ENCODE peak calls at places on chromosomes 6 and 20, in nine cellular contexts. B is fibroblast of pulmonary artery; Q is colonic mucosa; V is CD8-positive, alpha-beta T cell; Z is stomach; F is fibroblast of mammary gland; T is lung; Y is AG04450; U is heart left ventricle. M is an unnamed sample.

GRCh38 chr6:79570129-79570801 is 33.0 kb upstream of the LCA5 start:
- DNase-seq in U (no peak), B (peak), Y (no peak), F (peak), Z (peak), T (peak), V (no peak), Q (peak), M (peak)

GRCh38 chr6:113102761-113103160 is 754.4 kb upstream of the MARCKS start:
- DNase-seq in F (peak), Z (no peak), Q (no peak), B (peak), V (no peak), Y (no peak), U (no peak), T (no peak), M (no peak)

GRCh38 chr20:37986873-37987601 is 46.2 kb downstream of the TTI1 start:
- DNase-seq in F (peak), Z (peak), T (peak), V (no peak), B (peak), Q (no peak), U (peak), Y (peak), M (no peak)

GRCh38 chr6:52534966-52535390 is 41.9 kb downstream of the TRAM2 start:
- DNase-seq in U (no peak), B (no peak), Y (no peak), Q (no peak), Z (no peak), F (no peak), V (no peak), T (no peak), M (no peak)

GRCh38 chr6:146785001-146785585 is 186.3 kb downstream of the ADGB start:
- DNase-seq in Y (peak), T (no peak), B (peak), U (no peak), F (peak), Z (no peak), Q (peak), V (no peak), M (no peak)

GRCh38 chr6:47161176-47161687 is 119.1 kb upstream of the ADGRF1 start:
- DNase-seq in U (no peak), Z (no peak), T (no peak), F (peak), B (peak), V (no peak), Q (peak), Y (no peak), M (peak)

GRCh38 chr20:4937422-4938319 is 63.6 kb downstream of the SLC23A2 start:
- DNase-seq in Y (no peak), B (no peak), Z (peak), F (no peak), Q (no peak), U (no peak), T (no peak), V (no peak), M (no peak)

GRCh38 chr6:53983301-53983700 is 127.9 kb upstream of the MLIP start:
- DNase-seq in Z (no peak), B (no peak), Y (no peak), U (no peak), V (no peak), Q (no peak), T (no peak), F (no peak), M (no peak)

GRCh38 chr20:48616481-48616880 is 211.3 kb downstream of the PREX1 start:
- DNase-seq in V (no peak), Z (no peak), Q (no peak), B (no peak), T (no peak), Y (no peak), U (peak), F (no peak), M (no peak)

GRCh38 chr6:84515082-84515481 is 249.3 kb downstream of the TBX18 start:
- DNase-seq in B (peak), F (no peak), Z (no peak), U (no peak), Y (no peak), V (no peak), Q (no peak), T (no peak), M (no peak)

GRCh38 chr20:49344975-49345374 is 67.1 kb upstream of the ZNFX1 start:
- DNase-seq in V (no peak), T (peak), Y (peak), Q (peak), Z (no peak), F (peak), U (no peak), B (peak), M (peak)

GRCh38 chr6:142353690-142354089 is 51.9 kb downstream of the ADGRG6 start:
- DNase-seq in V (no peak), T (no peak), F (no peak), Y (no peak), Q (no peak), B (no peak), U (no peak), Z (no peak), M (no peak)

GRCh38 chr6:116543149-116543548 is 2.3 kb downstream of the TRAPPC3L start:
- DNase-seq in T (no peak), U (no peak), V (no peak), Y (no peak), Z (no peak), F (no peak), B (no peak), Q (no peak), M (no peak)

GRCh38 chr20:16145919-16146318 is 427.3 kb downstream of the KIF16B start:
- DNase-seq in T (no peak), Q (no peak), F (no peak), Z (no peak), U (no peak), Y (no peak), V (no peak), B (no peak), M (no peak)

GRCh38 chr6:170200458-170200891 is 90.4 kb downstream of the DLL1 start:
- DNase-seq in Y (no peak), T (peak), F (peak), B (peak), V (peak), Z (no peak), U (no peak), Q (peak), M (no peak)

GRCh38 chr6:1103945-1104623 is 207.8 kb upstream of the FOXQ1 start:
- DNase-seq in U (no peak), Q (no peak), Z (no peak), V (no peak), B (no peak), F (no peak), Y (no peak), T (no peak), M (no peak)

GRCh38 chr6:1096967-1097765 is 214.7 kb upstream of the FOXQ1 start:
- DNase-seq in Z (no peak), V (no peak), F (no peak), Y (no peak), T (no peak), Q (no peak), U (no peak), B (no peak), M (no peak)

GRCh38 chr6:1103027-1103426 is 208.9 kb upstream of the FOXQ1 start:
- DNase-seq in V (no peak), Y (no peak), Q (no peak), B (no peak), Z (no peak), U (no peak), F (no peak), T (no peak), M (no peak)

GRCh38 chr6:1100269-1100668 is 211.6 kb upstream of the FOXQ1 start:
- DNase-seq in T (no peak), F (no peak), Z (no peak), V (no peak), B (no peak), Q (no peak), Y (no peak), U (no peak), M (no peak)

DNA sequence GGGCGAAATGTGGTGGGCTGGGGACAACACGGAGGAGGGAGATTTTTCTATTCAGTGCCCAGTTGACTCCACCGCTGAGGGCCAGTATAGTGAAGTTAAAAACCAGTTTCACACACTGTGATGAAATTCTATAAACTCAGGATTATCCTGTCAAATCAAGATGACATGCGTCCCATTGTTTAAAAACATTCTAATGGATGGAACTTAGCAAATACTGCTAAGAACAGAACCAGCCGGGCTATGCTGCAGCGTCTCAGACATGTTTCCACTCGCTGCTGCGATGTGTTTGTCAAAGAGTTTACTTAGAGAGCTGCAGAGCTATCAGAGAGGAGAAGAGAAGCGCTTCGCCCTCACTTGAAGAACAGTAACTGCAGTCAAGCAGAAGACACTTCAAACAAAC is 212.6 kb upstream of the FOXQ1 start:
- DNase-seq in V (no peak), B (no peak), Z (no peak), Y (no peak), F (no peak), U (no peak), T (no peak), Q (no peak), M (no peak)
- TF ChIP-seq CTCF in V (no peak), B (no peak), Z (no peak), Y (no peak), F (no peak), U (no peak), T (no peak), Q (no peak), M (no peak)

DNA sequence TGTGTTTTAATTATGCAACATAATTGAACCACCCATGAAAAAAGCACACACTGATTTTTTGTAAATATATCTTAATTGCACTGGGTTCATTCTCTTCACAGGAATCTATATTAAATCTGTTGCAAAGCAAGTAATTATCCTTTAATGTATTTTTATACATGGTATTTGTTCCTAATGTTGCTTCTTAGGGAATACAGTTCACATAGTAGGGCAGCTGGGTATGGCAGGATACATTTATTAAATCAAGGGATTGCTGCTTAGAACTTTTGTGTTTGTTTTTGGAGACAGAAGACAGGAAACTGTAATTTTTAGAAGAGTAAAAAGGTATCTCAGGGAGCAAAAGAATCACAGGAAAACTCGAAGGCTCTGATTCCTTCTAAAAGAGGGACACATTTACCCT is 980 bp upstream of the SMIM13 start:
- DNase-seq in Y (no peak), V (no peak), Z (no peak), Q (no peak), U (no peak), T (no peak), F (no peak), B (no peak), M (no peak)
- H3K4me3 ChIP-seq in Y (peak), V (peak), Z (peak), Q (peak), U (peak), T (no peak), F (peak), B (peak), M (peak)

GRCh38 chr20:63782521-63782971 is 43.0 kb downstream of the SLC2A4RG start:
- DNase-seq in Z (no peak), U (peak), Q (no peak), V (no peak), Y (no peak), B (no peak), T (no peak), F (no peak), M (no peak)

GRCh38 chr20:63783970-63784369 is 44.4 kb downstream of the SLC2A4RG start:
- DNase-seq in B (no peak), F (no peak), Y (no peak), T (no peak), U (peak), Q (no peak), Z (no peak), V (no peak), M (no peak)

GRCh38 chr20:63781181-63781580 is 41.6 kb downstream of the SLC2A4RG start:
- DNase-seq in U (peak), Q (no peak), T (no peak), Z (no peak), B (no peak), F (no peak), Y (no peak), V (no peak), M (no peak)

GRCh38 chr20:63778857-63779256 is 39.3 kb downstream of the SLC2A4RG start:
- DNase-seq in V (no peak), T (no peak), Q (no peak), Z (no peak), Y (no peak), U (peak), F (no peak), B (no peak), M (no peak)

DNA sequence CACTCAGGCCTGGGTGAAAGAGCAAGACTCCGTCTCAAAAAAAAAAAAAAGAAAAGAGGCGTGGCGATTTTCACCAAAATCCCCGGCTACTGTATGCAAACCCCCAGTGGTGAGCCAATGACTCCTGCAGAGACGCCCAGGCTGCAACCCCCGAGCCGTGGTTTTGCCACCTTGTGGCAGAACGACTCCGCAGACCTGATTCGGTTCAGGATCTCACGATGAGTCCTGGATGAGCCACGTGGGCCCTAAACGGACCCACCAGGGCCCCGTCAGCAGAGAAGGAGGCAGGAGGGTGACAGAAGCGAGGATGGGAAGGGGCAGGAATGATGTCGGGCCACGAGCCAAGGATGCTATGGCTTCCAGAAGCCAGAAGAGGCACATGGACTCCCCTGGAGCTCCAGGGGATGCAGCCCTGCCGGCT is 42.5 kb downstream of the SLC2A4RG start:
- DNase-seq in Y (no peak), V (peak), T (no peak), F (no peak), U (peak), B (no peak), Z (no peak), Q (no peak), M (no peak)
- TF ChIP-seq CTCF in Y (no peak), V (peak), T (no peak), F (no peak), U (no peak), B (no peak), Z (no peak), Q (no peak), M (no peak)

DNA sequence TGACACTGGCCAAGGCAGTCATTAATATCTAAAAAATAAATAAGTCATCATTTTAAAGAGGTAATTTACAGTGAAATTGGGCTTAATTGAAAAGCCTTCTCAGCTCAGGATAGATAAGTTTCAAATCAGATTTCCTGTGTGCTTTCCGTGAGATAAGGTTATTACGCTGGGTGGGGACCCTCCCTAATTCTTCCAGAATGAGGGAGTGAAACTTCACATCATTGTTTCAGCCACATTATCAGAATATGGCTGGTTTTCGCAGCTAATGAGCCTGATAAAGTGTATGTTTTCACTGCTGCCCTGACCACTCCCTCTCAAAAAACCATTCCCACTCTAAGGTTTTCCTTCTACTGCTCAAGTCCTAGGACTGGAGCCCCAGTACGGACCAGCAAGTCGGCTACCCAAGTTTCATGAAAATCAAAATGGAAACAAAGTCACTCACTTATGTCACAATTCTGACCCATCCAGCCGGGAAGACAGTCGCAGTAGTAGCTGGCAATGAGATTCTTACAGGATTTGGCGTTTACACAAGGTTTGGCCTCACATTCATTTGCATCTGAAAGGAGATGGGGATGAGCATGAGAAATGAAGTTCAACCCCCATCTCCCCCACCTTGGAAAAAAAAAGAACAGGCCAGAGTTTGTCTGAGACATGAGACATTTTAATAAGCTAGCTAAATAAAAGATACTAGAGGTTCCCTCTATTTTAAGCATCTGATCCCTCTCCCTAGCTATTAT is 24.6 kb downstream of the JAG1 start:
- DNase-seq in Q (no peak), Z (no peak), F (no peak), T (no peak), Y (no peak), V (no peak), U (no peak), B (no peak), M (no peak)
- H3K4me3 ChIP-seq in Q (no peak), Z (no peak), F (no peak), T (no peak), Y (no peak), V (no peak), U (no peak), B (no peak), M (no peak)

DNA sequence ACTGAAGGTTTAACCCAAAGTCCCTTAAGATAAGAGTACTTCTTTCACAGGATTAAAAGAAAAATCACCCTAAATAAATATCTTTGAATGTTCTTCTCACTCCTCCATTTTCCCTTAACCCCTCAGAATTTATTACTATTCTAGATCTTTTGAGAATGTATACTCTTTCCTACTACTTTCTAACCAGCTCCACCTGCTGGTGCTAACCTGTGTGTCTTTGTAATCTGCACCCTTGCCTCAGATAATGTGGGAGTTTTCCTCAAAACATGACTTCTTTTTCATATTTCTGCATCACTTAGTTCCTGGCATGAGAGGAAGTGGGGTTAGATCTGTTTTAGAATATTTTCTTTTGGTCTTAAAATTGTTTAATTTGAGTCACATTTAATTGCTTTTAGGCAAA is 394.2 kb downstream of the BMP2 start:
- DNase-seq in Q (peak), B (peak), V (no peak), U (no peak), Y (no peak), Z (no peak), F (no peak), T (no peak), M (no peak)
- TF ChIP-seq CTCF in Q (no peak), B (peak), V (no peak), U (peak), Y (no peak), Z (no peak), F (peak), T (no peak), M (peak)

GRCh38 chr6:38459291-38459690 is 180.4 kb downstream of the BTBD9 start:
- DNase-seq in V (no peak), B (peak), T (no peak), Q (no peak), F (peak), Z (no peak), U (no peak), Y (peak), M (no peak)

GRCh38 chr6:38460216-38460615 is 179.5 kb downstream of the BTBD9 start:
- DNase-seq in V (no peak), U (no peak), Y (peak), T (no peak), F (peak), Z (no peak), Q (no peak), B (peak), M (peak)
- H3K4me3 ChIP-seq in V (no peak), U (no peak), Y (no peak), T (no peak), F (no peak), Z (no peak), Q (no peak), B (no peak), M (no peak)